ENCODE peak calls at places on chromosome 1, in eight cellular contexts. One of them, this sample, is unnamed.

GRCh38 chr1:46605242-46605641 is 1.2 kb upstream of the MKNK1 start:
- DNase-seq in foreskin fibroblast: no peak
- DNase-seq in CD8-positive, alpha-beta T cell: peak; percentile 59
- DNase-seq in hepatocyte: no peak
- DNase-seq in adrenal gland: no peak
- DNase-seq in body of pancreas: no peak
- DNase-seq in MM.1S: no peak
- DNase-seq in AG09309: no peak
- DNase-seq in this sample: no peak

GRCh38 chr1:109500886-109501285 is 7.0 kb downstream of the CYB561D1 start:
- DNase-seq in MM.1S: no peak
- DNase-seq in CD8-positive, alpha-beta T cell: no peak
- DNase-seq in adrenal gland: no peak
- DNase-seq in foreskin fibroblast: peak; percentile 85
- DNase-seq in AG09309: peak; percentile 85
- DNase-seq in body of pancreas: no peak
- DNase-seq in hepatocyte: no peak
- DNase-seq in this sample: peak; percentile 68

GRCh38 chr1:27719286-27720251 is 6.2 kb upstream of the FAM76A start:
- DNase-seq in MM.1S: peak; percentile 13
- DNase-seq in AG09309: no peak
- DNase-seq in CD8-positive, alpha-beta T cell: no peak
- DNase-seq in foreskin fibroblast: peak; percentile 51
- DNase-seq in adrenal gland: no peak
- DNase-seq in body of pancreas: no peak
- DNase-seq in hepatocyte: no peak
- DNase-seq in this sample: no peak

GRCh38 chr1:114164840-114165543 is 11.3 kb upstream of the SYT6 start:
- DNase-seq in adrenal gland: no peak
- DNase-seq in foreskin fibroblast: no peak
- DNase-seq in MM.1S: no peak
- DNase-seq in AG09309: no peak
- DNase-seq in hepatocyte: no peak
- DNase-seq in CD8-positive, alpha-beta T cell: no peak
- DNase-seq in body of pancreas: no peak
- DNase-seq in this sample: no peak

GRCh38 chr1:221620437-221621384 is 121.2 kb downstream of the DUSP10 start:
- DNase-seq in CD8-positive, alpha-beta T cell: no peak
- DNase-seq in AG09309: no peak
- DNase-seq in body of pancreas: no peak
- DNase-seq in adrenal gland: no peak
- DNase-seq in foreskin fibroblast: peak; percentile 70
- DNase-seq in MM.1S: no peak
- DNase-seq in hepatocyte: peak; percentile 9
- DNase-seq in this sample: no peak

GRCh38 chr1:150511551-150511950 is 3.6 kb downstream of the ECM1 start:
- DNase-seq in AG09309: no peak
- DNase-seq in CD8-positive, alpha-beta T cell: no peak
- DNase-seq in adrenal gland: no peak
- DNase-seq in foreskin fibroblast: no peak
- DNase-seq in hepatocyte: no peak
- DNase-seq in body of pancreas: peak; percentile 57
- DNase-seq in MM.1S: no peak
- DNase-seq in this sample: no peak

GRCh38 chr1:180691322-180691721 is 59.5 kb downstream of the XPR1 start:
- DNase-seq in hepatocyte: no peak
- DNase-seq in foreskin fibroblast: no peak
- DNase-seq in AG09309: no peak
- DNase-seq in body of pancreas: no peak
- DNase-seq in CD8-positive, alpha-beta T cell: no peak
- DNase-seq in adrenal gland: no peak
- DNase-seq in MM.1S: no peak
- DNase-seq in this sample: no peak

GRCh38 chr1:226884966-226885820 is 14.8 kb downstream of the PSEN2 start:
- DNase-seq in foreskin fibroblast: no peak
- DNase-seq in hepatocyte: no peak
- DNase-seq in MM.1S: no peak
- DNase-seq in CD8-positive, alpha-beta T cell: no peak
- DNase-seq in adrenal gland: no peak
- DNase-seq in AG09309: no peak
- DNase-seq in body of pancreas: no peak
- DNase-seq in this sample: no peak

GRCh38 chr1:90504509-90504908 is 212.6 kb downstream of the BARHL2 start:
- DNase-seq in MM.1S: no peak
- DNase-seq in body of pancreas: no peak
- DNase-seq in adrenal gland: no peak
- DNase-seq in AG09309: no peak
- DNase-seq in CD8-positive, alpha-beta T cell: no peak
- DNase-seq in hepatocyte: no peak
- DNase-seq in foreskin fibroblast: no peak
- DNase-seq in this sample: no peak

GRCh38 chr1:234106032-234106431 is 201.6 kb downstream of the SLC35F3 start:
- DNase-seq in hepatocyte: no peak
- DNase-seq in foreskin fibroblast: no peak
- DNase-seq in adrenal gland: no peak
- DNase-seq in MM.1S: no peak
- DNase-seq in AG09309: no peak
- DNase-seq in body of pancreas: no peak
- DNase-seq in CD8-positive, alpha-beta T cell: no peak
- DNase-seq in this sample: no peak
- TF ChIP-seq CTCF in hepatocyte: no peak
- TF ChIP-seq CTCF in foreskin fibroblast: no peak
- TF ChIP-seq CTCF in adrenal gland: no peak
- TF ChIP-seq CTCF in MM.1S: no peak
- TF ChIP-seq CTCF in AG09309: no peak
- TF ChIP-seq CTCF in body of pancreas: no peak
- TF ChIP-seq CTCF in CD8-positive, alpha-beta T cell: no peak
- TF ChIP-seq CTCF in this sample: no peak

DNA sequence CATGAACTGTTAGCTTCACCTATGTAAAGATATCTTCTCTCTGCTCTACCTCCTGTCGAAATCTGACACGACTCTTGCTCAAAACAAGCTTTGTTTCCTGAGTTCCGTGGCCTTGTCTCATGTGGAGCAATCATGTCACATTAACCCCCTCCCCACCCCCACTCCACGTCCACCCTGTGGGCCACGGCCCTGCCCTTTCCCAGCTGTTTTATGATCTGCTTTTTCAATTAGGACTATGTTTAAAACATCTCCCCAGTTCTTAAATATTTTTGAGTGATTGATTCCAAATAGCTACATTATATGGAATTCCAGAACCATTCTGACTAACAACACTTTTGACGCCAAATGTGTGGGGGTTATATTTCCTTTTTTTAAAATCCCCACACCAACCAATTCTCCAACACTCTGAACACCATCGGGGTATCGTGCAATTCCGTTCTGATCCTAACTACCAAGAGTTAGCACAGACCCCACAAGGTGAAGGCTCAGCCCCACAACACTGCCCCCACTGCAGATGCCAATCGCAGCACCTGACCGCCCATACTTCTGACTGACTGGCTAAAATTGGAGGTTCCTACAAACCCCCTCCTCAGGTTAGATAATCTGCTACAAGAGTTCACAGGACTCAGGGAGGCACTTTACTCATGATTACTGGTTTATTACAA is 12.7 kb upstream of the S100A8 start:
- DNase-seq in foreskin fibroblast: no peak
- DNase-seq in AG09309: no peak
- DNase-seq in CD8-positive, alpha-beta T cell: no peak
- DNase-seq in hepatocyte: no peak
- DNase-seq in adrenal gland: no peak
- DNase-seq in body of pancreas: no peak
- DNase-seq in MM.1S: no peak
- DNase-seq in this sample: no peak
- H3K4me3 ChIP-seq in foreskin fibroblast: no peak overlapping the region
- H3K4me3 ChIP-seq in AG09309: no peak overlapping the region
- H3K4me3 ChIP-seq in CD8-positive, alpha-beta T cell: no peak overlapping the region
- H3K4me3 ChIP-seq in hepatocyte: no peak overlapping the region
- H3K4me3 ChIP-seq in adrenal gland: no peak overlapping the region
- H3K4me3 ChIP-seq in body of pancreas: no peak overlapping the region
- H3K4me3 ChIP-seq in MM.1S: no peak overlapping the region
- H3K4me3 ChIP-seq in this sample: no peak overlapping the region

GRCh38 chr1:93804412-93804811 is 74.6 kb downstream of the DNTTIP2 start:
- DNase-seq in CD8-positive, alpha-beta T cell: no peak
- DNase-seq in body of pancreas: no peak
- DNase-seq in foreskin fibroblast: peak; percentile 91
- DNase-seq in AG09309: peak; percentile 73
- DNase-seq in hepatocyte: no peak
- DNase-seq in MM.1S: no peak
- DNase-seq in adrenal gland: no peak
- DNase-seq in this sample: peak; percentile 83
- TF ChIP-seq CTCF in CD8-positive, alpha-beta T cell: no peak
- TF ChIP-seq CTCF in body of pancreas: no peak
- TF ChIP-seq CTCF in foreskin fibroblast: no peak
- TF ChIP-seq CTCF in AG09309: no peak
- TF ChIP-seq CTCF in hepatocyte: no peak
- TF ChIP-seq CTCF in MM.1S: no peak
- TF ChIP-seq CTCF in adrenal gland: no peak
- TF ChIP-seq CTCF in this sample: no peak

GRCh38 chr1:153543738-153544135 is 1.9 kb downstream of the S100A4 start:
- DNase-seq in hepatocyte: no peak
- DNase-seq in MM.1S: no peak
- DNase-seq in adrenal gland: no peak
- DNase-seq in body of pancreas: no peak
- DNase-seq in AG09309: no peak
- DNase-seq in foreskin fibroblast: no peak
- DNase-seq in CD8-positive, alpha-beta T cell: no peak
- DNase-seq in this sample: no peak

GRCh38 chr1:153542956-153543737 is 2.4 kb upstream of the S100A5 start:
- DNase-seq in CD8-positive, alpha-beta T cell: no peak
- DNase-seq in MM.1S: no peak
- DNase-seq in body of pancreas: no peak
- DNase-seq in foreskin fibroblast: peak; percentile 48
- DNase-seq in AG09309: no peak
- DNase-seq in adrenal gland: no peak
- DNase-seq in hepatocyte: no peak
- DNase-seq in this sample: no peak

GRCh38 chr1:153539395-153540093 is 1.2 kb downstream of the S100A5 start:
- DNase-seq in foreskin fibroblast: no peak
- DNase-seq in AG09309: no peak
- DNase-seq in body of pancreas: no peak
- DNase-seq in hepatocyte: no peak
- DNase-seq in MM.1S: no peak
- DNase-seq in CD8-positive, alpha-beta T cell: no peak
- DNase-seq in adrenal gland: no peak
- DNase-seq in this sample: no peak

GRCh38 chr1:153540394-153541361 is at the start of gene S100A5:
- DNase-seq in CD8-positive, alpha-beta T cell: peak; percentile 67
- DNase-seq in MM.1S: no peak
- DNase-seq in hepatocyte: no peak
- DNase-seq in foreskin fibroblast: peak; percentile 83
- DNase-seq in adrenal gland: no peak
- DNase-seq in body of pancreas: no peak
- DNase-seq in AG09309: no peak
- DNase-seq in this sample: no peak

DNA sequence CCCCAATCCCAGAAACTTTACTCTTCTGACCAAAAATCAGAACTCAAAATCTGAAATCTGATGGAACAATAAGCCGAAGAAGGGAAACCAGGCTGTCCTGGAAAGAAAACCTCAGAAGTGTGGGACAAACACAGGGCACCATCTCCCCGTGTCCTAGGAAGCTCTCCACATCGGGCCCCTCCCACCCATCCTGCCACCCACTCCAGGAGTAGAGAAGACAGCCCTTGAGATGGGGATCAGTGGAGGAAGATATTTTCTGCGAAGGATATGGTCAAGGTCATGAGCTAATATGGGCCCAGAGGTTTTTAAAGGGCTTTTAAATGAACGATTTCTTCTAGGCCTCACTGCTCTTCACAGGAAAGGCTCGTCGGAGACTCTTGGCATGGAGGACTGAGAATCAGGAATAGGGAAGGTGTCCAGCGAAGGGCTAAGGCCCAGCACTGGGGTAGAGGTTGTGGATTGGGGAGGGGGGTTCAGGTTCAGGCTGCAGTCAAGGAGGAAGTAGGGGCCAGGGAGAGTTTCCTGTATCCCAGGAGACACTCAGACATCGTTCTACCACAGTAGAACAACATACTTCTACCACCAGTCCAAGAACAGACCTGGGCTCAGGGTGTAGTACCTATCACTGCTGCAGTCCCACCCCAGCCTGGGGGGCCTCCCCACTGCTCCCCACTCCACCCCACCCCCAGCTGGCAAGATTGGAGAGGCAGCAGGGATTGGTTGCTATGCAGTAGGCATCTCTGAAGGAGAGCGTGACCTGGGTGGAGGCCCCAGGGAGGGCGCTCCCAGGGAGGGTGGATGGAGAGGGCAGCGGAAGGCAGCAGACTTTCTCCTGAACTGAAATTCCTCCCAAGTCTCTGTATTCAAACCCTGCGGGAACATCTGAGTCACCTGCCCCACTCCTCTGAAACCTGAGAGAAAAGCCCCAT is 1.2 kb upstream of the S100A5 start:
- DNase-seq in foreskin fibroblast: no peak
- DNase-seq in CD8-positive, alpha-beta T cell: no peak
- DNase-seq in MM.1S: no peak
- DNase-seq in hepatocyte: no peak
- DNase-seq in adrenal gland: no peak
- DNase-seq in body of pancreas: no peak
- DNase-seq in AG09309: no peak
- DNase-seq in this sample: no peak
- H3K4me3 ChIP-seq in foreskin fibroblast: no peak overlapping the region
- H3K4me3 ChIP-seq in CD8-positive, alpha-beta T cell: no peak overlapping the region
- H3K4me3 ChIP-seq in MM.1S: no peak overlapping the region
- H3K4me3 ChIP-seq in hepatocyte: no peak overlapping the region
- H3K4me3 ChIP-seq in adrenal gland: no peak overlapping the region
- H3K4me3 ChIP-seq in body of pancreas: no peak overlapping the region
- H3K4me3 ChIP-seq in AG09309: no peak overlapping the region
- H3K4me3 ChIP-seq in this sample: no peak overlapping the region

GRCh38 chr1:30781906-30782305 is 24.3 kb upstream of the LAPTM5 start:
- DNase-seq in AG09309: no peak
- DNase-seq in foreskin fibroblast: no peak
- DNase-seq in body of pancreas: no peak
- DNase-seq in CD8-positive, alpha-beta T cell: no peak
- DNase-seq in hepatocyte: no peak
- DNase-seq in adrenal gland: no peak
- DNase-seq in MM.1S: no peak
- DNase-seq in this sample: no peak

GRCh38 chr1:30780409-30780808 is 22.8 kb upstream of the LAPTM5 start:
- DNase-seq in CD8-positive, alpha-beta T cell: no peak
- DNase-seq in MM.1S: no peak
- DNase-seq in adrenal gland: no peak
- DNase-seq in foreskin fibroblast: no peak
- DNase-seq in hepatocyte: no peak
- DNase-seq in body of pancreas: no peak
- DNase-seq in AG09309: no peak
- DNase-seq in this sample: no peak

GRCh38 chr1:30783244-30783915 is 25.8 kb upstream of the LAPTM5 start:
- DNase-seq in CD8-positive, alpha-beta T cell: no peak
- DNase-seq in adrenal gland: peak; percentile 75
- DNase-seq in foreskin fibroblast: no peak
- DNase-seq in MM.1S: no peak
- DNase-seq in AG09309: no peak
- DNase-seq in hepatocyte: no peak
- DNase-seq in body of pancreas: no peak
- DNase-seq in this sample: no peak

GRCh38 chr1:30785181-30785580 is 27.6 kb upstream of the LAPTM5 start:
- DNase-seq in MM.1S: no peak
- DNase-seq in AG09309: no peak
- DNase-seq in foreskin fibroblast: no peak
- DNase-seq in CD8-positive, alpha-beta T cell: no peak
- DNase-seq in adrenal gland: no peak
- DNase-seq in body of pancreas: no peak
- DNase-seq in hepatocyte: no peak
- DNase-seq in this sample: no peak

GRCh38 chr1:30782361-30783243 is 25.0 kb upstream of the LAPTM5 start:
- DNase-seq in body of pancreas: peak; percentile 72
- DNase-seq in AG09309: no peak
- DNase-seq in adrenal gland: peak; percentile 78
- DNase-seq in MM.1S: peak; percentile 80
- DNase-seq in CD8-positive, alpha-beta T cell: peak; percentile 58
- DNase-seq in hepatocyte: peak; percentile 85
- DNase-seq in foreskin fibroblast: peak; percentile 79
- DNase-seq in this sample: no peak
- TF ChIP-seq CTCF in body of pancreas: peak; percentile 67
- TF ChIP-seq CTCF in AG09309: peak; percentile 83
- TF ChIP-seq CTCF in adrenal gland: peak; percentile 54
- TF ChIP-seq CTCF in MM.1S: peak; percentile 74
- TF ChIP-seq CTCF in CD8-positive, alpha-beta T cell: peak; percentile 79
- TF ChIP-seq CTCF in hepatocyte: peak; percentile 81
- TF ChIP-seq CTCF in foreskin fibroblast: peak; percentile 70
- TF ChIP-seq CTCF in this sample: peak; percentile 79

This sample was measured in BJ.